ENCODE peak calls at places on chromosome 12, in six cellular contexts. Z is cardiac fibroblast, V is gastrocnemius medialis, U is lung, O is uterus, H is natural killer cell. X is an unnamed sample.

GRCh38 chr12:57216014-57216891 is at the start of gene NXPH4:
- DNase-seq in Z (no peak), V (no peak), U (no peak), O (no peak), H (no peak), X (no peak)

GRCh38 chr12:30613119-30613830 is 82.4 kb downstream of the IPO8 start:
- DNase-seq in Z (peak), V (no peak), U (no peak), O (no peak), H (no peak), X (peak)

GRCh38 chr12:61072717-61073116 is 1187.5 kb upstream of the USP15 start:
- DNase-seq in Z (peak), V (no peak), U (no peak), O (no peak), H (no peak), X (no peak)

GRCh38 chr12:5396541-5396940 is 35.4 kb upstream of the NTF3 start:
- DNase-seq in Z (no peak), V (no peak), U (no peak), O (no peak), H (no peak), X (no peak)

GRCh38 chr12:119669744-119670472 is 2.0 kb downstream of the PRKAB1 start:
- DNase-seq in Z (no peak), V (peak), U (peak), O (no peak), H (no peak), X (no peak)

GRCh38 chr12:89636054-89636775 is 72.4 kb downstream of the ATP2B1 start:
- DNase-seq in Z (peak), V (no peak), U (no peak), O (no peak), H (no peak), X (peak)

GRCh38 chr12:58408516-58408915 is 467.1 kb downstream of the ATP23 start:
- DNase-seq in Z (peak), V (no peak), U (no peak), O (peak), H (no peak), X (no peak)

GRCh38 chr12:131759176-131759575 is 48.3 kb downstream of the SFSWAP start:
- DNase-seq in Z (no peak), V (no peak), U (peak), O (no peak), H (no peak), X (peak)

GRCh38 chr12:32535260-32535999 is 136.1 kb downstream of the FGD4 start:
- DNase-seq in Z (peak), V (peak), U (peak), O (peak), H (no peak), X (peak)

GRCh38 chr12:127928615-127929014 is 338.4 kb upstream of the TMEM132C start:
- DNase-seq in Z (peak), V (no peak), U (no peak), O (no peak), H (no peak), X (peak)

GRCh38 chr12:49059385-49060232 is 985 bp downstream of the KMT2D start:
- DNase-seq in Z (peak), V (no peak), U (no peak), O (no peak), H (no peak), X (no peak)

GRCh38 chr12:22635812-22636211 is 10.8 kb downstream of the ETNK1 start:
- DNase-seq in Z (peak), V (no peak), U (no peak), O (no peak), H (no peak), X (no peak)

GRCh38 chr12:24931666-24932405 is 17.1 kb downstream of the BCAT1 start:
- DNase-seq in Z (peak), V (no peak), U (no peak), O (no peak), H (no peak), X (no peak)

GRCh38 chr12:10695852-10696251 is 22.0 kb upstream of the STYK1 start:
- DNase-seq in Z (no peak), V (no peak), U (no peak), O (no peak), H (no peak), X (no peak)

GRCh38 chr12:219891-220352 is 6.0 kb upstream of the SLC6A12 start:
- DNase-seq in Z (peak), V (no peak), U (peak), O (no peak), H (peak), X (peak)

GRCh38 chr12:50252977-50253376 is 30.3 kb downstream of the LIMA1 start:
- DNase-seq in Z (no peak), V (no peak), U (no peak), O (no peak), H (no peak), X (no peak)

GRCh38 chr12:132459270-132459669 is 30.7 kb upstream of the FBRSL1 start:
- DNase-seq in Z (no peak), V (no peak), U (no peak), O (no peak), H (no peak), X (no peak)

GRCh38 chr12:30450872-30451271 is 244.8 kb downstream of the IPO8 start:
- DNase-seq in Z (peak), V (no peak), U (no peak), O (no peak), H (no peak), X (no peak)

GRCh38 chr12:57272337-57273151 is 21.6 kb upstream of the STAC3 start:
- DNase-seq in Z (no peak), V (no peak), U (no peak), O (no peak), H (no peak), X (peak)

GRCh38 chr12:14952295-14952995 is 9.0 kb downstream of the ARHGDIB start:
- DNase-seq in Z (peak), V (no peak), U (no peak), O (peak), H (no peak), X (peak)

GRCh38 chr12:30501718-30502117 is 194.0 kb downstream of the IPO8 start:
- DNase-seq in Z (no peak), V (no peak), U (no peak), O (no peak), H (no peak), X (no peak)

GRCh38 chr12:113949321-113950305 is 16.5 kb downstream of the RBM19 start:
- DNase-seq in Z (no peak), V (no peak), U (no peak), O (no peak), H (no peak), X (no peak)

GRCh38 chr12:10365716-10366433 is 24.0 kb downstream of the KLRK1 start:
- DNase-seq in Z (peak), V (no peak), U (no peak), O (no peak), H (no peak), X (peak)

GRCh38 chr12:51127050-51127729 is 43.8 kb upstream of the CSRNP2 start:
- DNase-seq in Z (peak), V (no peak), U (no peak), O (no peak), H (no peak), X (no peak)

GRCh38 chr12:76559277-76560082 is at the start of gene OSBPL8:
- DNase-seq in Z (peak), V (peak), U (peak), O (peak), H (peak), X (peak)
- TF ChIP-seq CTCF in Z (no peak), V (peak), U (no peak), O (peak), H (no peak), X (peak)

GRCh38 chr12:12398026-12398859 is 41.4 kb downstream of the BORCS5 start:
- DNase-seq in Z (peak), V (peak), U (peak), O (peak), H (no peak), X (peak)
- TF ChIP-seq CTCF in Z (no peak), V (no peak), U (no peak), O (no peak), H (no peak), X (peak)

DNA sequence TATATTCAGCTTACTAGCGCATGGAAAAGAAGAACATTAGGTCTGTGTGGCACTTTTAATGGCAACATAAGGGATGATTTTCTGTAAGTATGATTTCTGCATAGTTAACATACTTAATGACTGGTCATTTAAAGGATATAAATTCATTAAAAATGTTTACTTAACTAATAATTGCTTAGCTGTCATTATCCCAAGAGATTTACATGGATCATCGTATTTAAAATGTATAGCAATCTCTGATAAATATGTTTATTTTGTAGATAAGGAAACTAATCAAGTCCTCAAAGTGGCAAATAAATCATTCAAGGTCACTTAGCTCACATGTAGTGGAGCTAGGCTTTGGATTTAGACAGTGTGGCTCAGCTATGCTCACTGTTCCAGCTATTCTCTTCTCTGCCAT is 158.6 kb downstream of the OTOGL start:
- DNase-seq in Z (no peak), V (no peak), U (no peak), O (no peak), H (no peak), X (no peak)
- TF ChIP-seq CTCF in Z (no peak), V (no peak), U (no peak), O (no peak), H (no peak), X (no peak)

GRCh38 chr12:100827901-100828520 is 33.4 kb downstream of the ANO4 start:
- DNase-seq in Z (peak), V (no peak), U (no peak), O (no peak), H (no peak), X (peak)
- TF ChIP-seq CTCF in Z (peak), V (no peak), U (no peak), O (no peak), H (no peak), X (peak)

DNA sequence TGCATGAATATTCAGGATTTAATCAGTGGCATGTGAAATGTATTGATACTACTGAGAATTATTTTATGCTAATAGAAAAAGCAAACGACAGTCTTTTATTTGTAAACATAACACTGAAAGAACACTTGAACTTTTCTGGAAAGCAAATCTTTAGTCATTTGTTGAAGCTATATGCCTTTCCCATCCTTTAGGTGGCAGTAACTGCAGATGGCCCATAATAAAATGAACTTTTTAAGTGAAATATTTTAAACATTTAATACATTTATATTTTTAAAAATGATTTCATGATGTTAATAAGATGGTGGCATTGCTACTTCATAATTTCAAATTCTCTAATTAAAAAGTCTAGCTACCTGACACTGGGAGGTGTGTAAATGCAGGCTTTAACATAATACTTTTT is 13.9 kb upstream of the KRR1 start:
- DNase-seq in Z (no peak), V (no peak), U (no peak), O (no peak), H (no peak), X (no peak)
- TF ChIP-seq CTCF in Z (peak), V (no peak), U (no peak), O (no peak), H (no peak), X (peak)

GRCh38 chr12:67647547-67648305 is 819 bp upstream of the DYRK2 start:
- DNase-seq in Z (peak), V (peak), U (peak), O (peak), H (peak), X (peak)
- TF ChIP-seq CTCF in Z (peak), V (peak), U (no peak), O (no peak), H (no peak), X (peak)

GRCh38 chr12:55067701-55068100 is 47.9 kb downstream of the NEUROD4 start:
- DNase-seq in Z (no peak), V (no peak), U (no peak), O (no peak), H (no peak), X (no peak)
- TF ChIP-seq CTCF in Z (no peak), V (no peak), U (no peak), O (no peak), H (no peak), X (no peak)

GRCh38 chr12:97182719-97183118 is 275.7 kb downstream of the NEDD1 start:
- DNase-seq in Z (no peak), V (no peak), U (no peak), O (no peak), H (no peak), X (no peak)

GRCh38 chr12:97177482-97177881 is 270.4 kb downstream of the NEDD1 start:
- DNase-seq in Z (no peak), V (no peak), U (no peak), O (no peak), H (no peak), X (peak)

DNA sequence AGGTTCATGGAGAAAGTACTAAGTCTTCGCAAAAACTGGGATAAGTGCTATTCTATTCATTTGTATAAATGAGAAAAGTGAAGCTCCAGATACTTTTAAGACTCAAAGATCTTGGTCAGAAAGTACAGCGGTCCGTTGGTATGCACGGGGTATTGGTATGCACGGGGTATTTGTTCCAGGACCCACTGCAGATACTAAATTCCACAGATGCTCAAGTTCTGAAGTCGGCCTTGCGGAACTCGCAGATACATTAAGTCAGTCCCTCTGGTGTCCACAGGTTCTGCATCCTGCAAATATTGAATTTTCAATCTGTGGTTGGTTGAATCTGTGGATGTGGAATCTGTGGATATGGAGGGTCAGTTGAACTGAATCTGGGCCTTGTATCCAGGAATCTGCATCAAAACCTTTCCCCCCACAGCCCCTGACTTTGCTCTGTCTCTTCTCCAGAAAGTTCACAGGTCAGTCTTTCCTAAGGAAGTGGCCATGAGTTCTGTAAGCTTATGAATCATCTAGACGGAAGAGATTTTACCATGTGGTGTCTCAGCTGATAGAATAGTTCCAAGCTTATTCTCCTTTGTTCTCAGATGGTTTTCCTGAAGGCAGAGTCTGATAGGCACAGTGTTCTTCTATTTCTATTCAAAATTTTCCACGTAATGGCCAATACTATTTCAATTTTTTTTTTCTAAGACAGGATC is 274.7 kb downstream of the NEDD1 start:
- DNase-seq in Z (no peak), V (no peak), U (no peak), O (no peak), H (no peak), X (no peak)
- TF ChIP-seq CTCF in Z (no peak), V (no peak), U (no peak), O (no peak), H (no peak), X (no peak)

GRCh38 chr12:121403721-121404120 is 3.8 kb downstream of the RNF34 start:
- DNase-seq in Z (no peak), V (no peak), U (no peak), O (no peak), H (no peak), X (no peak)

GRCh38 chr12:121397521-121397920 is 2.4 kb upstream of the RNF34 start:
- DNase-seq in Z (no peak), V (no peak), U (no peak), O (no peak), H (no peak), X (no peak)

GRCh38 chr12:121404734-121405133 is 4.8 kb downstream of the RNF34 start:
- DNase-seq in Z (peak), V (peak), U (no peak), O (no peak), H (no peak), X (no peak)

GRCh38 chr12:121399391-121400331 is at the start of gene RNF34:
- DNase-seq in Z (peak), V (peak), U (peak), O (peak), H (peak), X (peak)

GRCh38 chr12:121400332-121401139 is 618 bp downstream of the RNF34 start:
- DNase-seq in Z (peak), V (peak), U (peak), O (peak), H (peak), X (peak)
- TF ChIP-seq CTCF in Z (no peak), V (no peak), U (no peak), O (no peak), H (no peak), X (no peak)

X was measured in astrocyte of the spinal cord.